ENCODE peak calls at places on chromosomes 2 and 18, in six cellular contexts. L is K562, K is HL-60, T is H1, E is GM12878, O is HepG2. N is an unnamed sample.
A peak's percentile ranks its signal among the peaks of the same experiment; 100 is the strongest.

GRCh38 chr18:9137168-9138066 is 836 bp downstream of the ANKRD12 start:
- DNase-seq in L (peak; percentile 84), K (peak; percentile 66), T (no peak), E (no peak), O (peak; percentile 53), N (peak; percentile 90)

GRCh38 chr2:138493334-138493733 is 8.2 kb upstream of the SPOPL start:
- DNase-seq in L (peak; percentile 53), K (no peak), T (no peak), E (no peak), O (no peak), N (no peak)

GRCh38 chr2:36663314-36663713 is 33.2 kb upstream of the VIT start:
- DNase-seq in L (no peak), K (no peak), T (no peak), E (no peak), O (no peak), N (no peak)

GRCh38 chr2:45570671-45571334 is 40.3 kb downstream of the SRBD1 start:
- DNase-seq in L (no peak), K (no peak), T (peak; percentile 2), E (no peak), O (peak; percentile 31), N (no peak)

GRCh38 chr2:235225261-235225660 is 268.6 kb upstream of the AGAP1 start:
- DNase-seq in L (no peak), K (no peak), T (no peak), E (no peak), O (no peak), N (no peak)

GRCh38 chr18:50559750-50560680 is at the start of gene MAPK4:
- DNase-seq in L (peak; percentile 34), K (no peak), T (no peak), E (no peak), O (no peak), N (peak; percentile 89)

GRCh38 chr2:239461551-239462515 is 61.0 kb upstream of the HDAC4 start:
- DNase-seq in L (no peak), K (no peak), T (no peak), E (no peak), O (no peak), N (no peak)

GRCh38 chr2:85971369-85971768 is 82.6 kb upstream of the ST3GAL5 start:
- DNase-seq in L (no peak), K (no peak), T (no peak), E (no peak), O (no peak), N (no peak)

GRCh38 chr2:102826904-102827303 is 65.1 kb downstream of the TMEM182 start:
- DNase-seq in L (peak; percentile 4), K (no peak), T (no peak), E (no peak), O (no peak), N (peak; percentile 44)

GRCh38 chr2:27738349-27739057 is 33.0 kb upstream of the MRPL33 start:
- DNase-seq in L (no peak), K (no peak), T (no peak), E (no peak), O (peak; percentile 86), N (no peak)

GRCh38 chr18:463442-464310 is 36.8 kb downstream of the COLEC12 start:
- DNase-seq in L (no peak), K (peak; percentile 95), T (no peak), E (no peak), O (no peak), N (no peak)

GRCh38 chr2:95391641-95392310 is 10.7 kb upstream of the FAHD2A start:
- DNase-seq in L (no peak), K (no peak), T (no peak), E (no peak), O (peak; percentile 53), N (no peak)

GRCh38 chr2:95323347-95324155 is 26.4 kb downstream of the KCNIP3 start:
- DNase-seq in L (peak; percentile 49), K (peak; percentile 7), T (peak; percentile 31), E (no peak), O (peak; percentile 25), N (peak; percentile 79)

GRCh38 chr2:68157002-68157401 is 686 bp upstream of the PNO1 start:
- DNase-seq in L (peak; percentile 25), K (no peak), T (no peak), E (no peak), O (no peak), N (peak; percentile 65)

GRCh38 chr2:100755441-100755840 is 64.5 kb upstream of the NPAS2 start:
- DNase-seq in L (no peak), K (no peak), T (no peak), E (no peak), O (no peak), N (no peak)

GRCh38 chr2:214574077-214574775 is 163.4 kb downstream of the VWC2L start:
- DNase-seq in L (no peak), K (no peak), T (no peak), E (no peak), O (no peak), N (no peak)

GRCh38 chr2:214566457-214566856 is 155.6 kb downstream of the VWC2L start:
- DNase-seq in L (no peak), K (no peak), T (no peak), E (no peak), O (no peak), N (peak; percentile 12)

GRCh38 chr2:214575030-214575949 is 164.4 kb downstream of the VWC2L start:
- DNase-seq in L (no peak), K (no peak), T (no peak), E (no peak), O (no peak), N (no peak)

DNA sequence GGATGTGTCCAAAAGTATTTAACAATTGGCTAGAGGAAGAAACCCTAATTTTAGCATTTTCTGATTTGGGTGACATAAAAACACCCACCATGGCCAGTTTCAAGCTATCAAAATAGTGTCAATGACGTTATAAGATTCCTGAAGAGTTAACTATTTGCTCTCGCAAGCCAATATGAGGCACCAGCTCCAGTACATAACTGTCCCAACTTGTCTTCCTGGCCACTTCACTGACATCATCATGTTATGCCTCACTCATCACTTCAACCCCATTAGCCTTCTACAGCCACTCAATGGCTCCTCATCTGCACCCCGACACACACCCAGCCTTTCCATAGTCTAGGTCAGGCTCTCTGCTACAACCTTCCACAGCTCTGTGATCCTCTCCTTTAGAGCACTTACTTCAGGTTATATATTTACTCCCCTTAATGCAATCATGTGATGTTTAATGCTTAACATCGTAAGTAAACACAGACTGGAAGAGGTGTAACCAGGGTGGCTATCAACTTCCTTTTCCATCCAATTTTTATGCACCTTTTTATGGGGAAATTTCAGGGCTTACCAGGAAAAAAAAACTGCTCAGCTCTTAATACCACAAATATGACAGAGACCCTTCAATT is 158.7 kb downstream of the VWC2L start:
- DNase-seq in L (no peak), K (no peak), T (no peak), E (no peak), O (no peak), N (no peak)
- TF ChIP-seq GABPA in L (no peak), K (no peak), T (no peak), E (no peak), O (no peak), N (no peak)

GRCh38 chr2:123993728-123994323 is 31.3 kb upstream of the CNTNAP5 start:
- DNase-seq in L (peak; percentile 27), K (peak; percentile 17), T (peak; percentile 39), E (no peak), O (peak; percentile 20), N (peak; percentile 16)
- TF ChIP-seq GABPA in L (no peak), K (no peak), T (no peak), E (no peak), O (no peak), N (no peak)

GRCh38 chr2:236527198-236527640 is 42.4 kb upstream of the ACKR3 start:
- DNase-seq in L (no peak), K (no peak), T (no peak), E (no peak), O (no peak), N (no peak)
- TF ChIP-seq GABPA in L (no peak), K (no peak), T (no peak), E (no peak), O (no peak), N (no peak)

DNA sequence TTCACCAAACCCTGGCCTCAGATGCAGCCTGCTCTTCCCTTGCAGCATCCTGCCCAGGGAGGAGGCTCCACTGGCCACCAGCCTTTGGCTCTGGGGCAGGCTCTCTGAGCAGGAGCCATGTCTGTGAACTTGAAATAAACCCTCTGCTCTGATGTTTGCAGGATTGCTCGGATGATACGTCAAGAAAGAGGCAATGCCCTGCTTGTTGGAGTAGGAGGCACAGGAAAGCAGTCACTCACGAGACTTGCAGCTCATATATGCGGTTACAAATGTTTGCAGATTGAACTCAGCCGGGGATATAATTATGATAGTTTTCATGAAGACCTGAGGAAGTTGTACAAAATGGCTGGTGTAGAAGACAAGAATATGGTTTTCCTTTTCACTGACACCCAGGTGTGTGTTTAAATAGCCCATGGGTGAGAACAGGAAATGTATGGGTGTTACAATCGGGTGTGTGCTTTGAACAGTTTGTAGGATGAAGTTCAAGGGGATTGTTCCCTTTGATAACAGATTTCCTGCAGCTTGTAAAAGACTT is 177.9 kb downstream of the DNAH6 start:
- DNase-seq in L (no peak), K (no peak), T (no peak), E (no peak), O (no peak), N (no peak)
- TF ChIP-seq GABPA in L (no peak), K (no peak), T (no peak), E (no peak), O (no peak), N (no peak)

DNA sequence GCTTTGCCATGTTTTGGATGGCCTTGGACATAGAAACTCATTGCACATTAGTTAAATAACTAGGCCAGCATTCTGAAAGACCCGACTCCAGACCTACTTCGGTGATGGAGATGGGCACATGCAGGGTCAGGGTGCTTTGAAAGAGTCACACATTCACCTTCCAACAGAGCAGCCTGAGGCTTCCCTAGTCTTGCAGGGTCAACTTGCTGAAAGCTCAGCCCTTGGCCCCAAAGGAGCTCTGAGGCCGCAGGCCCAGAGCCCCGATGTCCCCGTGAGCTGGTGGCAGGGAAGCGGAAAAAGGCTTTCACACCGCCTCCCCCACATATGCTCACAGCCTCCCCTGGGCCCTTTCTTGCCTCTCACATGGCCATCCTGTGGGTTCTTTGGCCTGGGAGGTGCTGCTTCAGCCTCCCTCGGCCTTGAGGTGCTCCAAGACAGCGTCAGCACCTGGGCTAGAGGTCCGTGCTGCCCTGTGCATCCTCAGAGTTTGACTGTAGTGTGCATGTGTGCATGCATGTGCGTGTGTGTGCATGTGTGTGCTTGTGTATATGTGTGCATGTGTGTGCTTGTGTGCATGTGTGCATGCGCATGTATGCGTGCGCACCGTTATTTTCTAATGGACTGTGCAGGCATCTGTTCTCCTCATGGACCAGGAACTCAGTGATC is 21.6 kb downstream of the LDLRAD4 start:
- DNase-seq in L (no peak), K (no peak), T (no peak), E (no peak), O (no peak), N (no peak)
- TF ChIP-seq GABPA in L (no peak), K (no peak), T (no peak), E (no peak), O (no peak), N (no peak)